ENCODE peak calls at places on chromosomes 4 and X, in four cellular contexts. Y is SW480; I is HCEC 1CT; W is activated T-helper 1 cell treated with anti-CD3 and anti-CD28 coated beads, Interleukin-2, amount 50 U/mL, for 16 hours. K is an unnamed sample.

GRCh38 chr4:94126669-94127068 is 81.0 kb upstream of the SMARCAD1 start:
- DNase-seq in I (no peak), W (no peak), Y (no peak), K (no peak)

GRCh38 chr4:14668296-14668695 is 334.0 kb upstream of the CPEB2 start:
- DNase-seq in W (no peak), Y (no peak), I (no peak), K (no peak)

GRCh38 chrX:120450163-120450562 is 18.9 kb downstream of the LAMP2 start:
- DNase-seq in I (no peak), W (no peak), Y (no peak), K (no peak)

GRCh38 chr4:129094347-129094746 is 1.0 kb upstream of the SCLT1 start:
- DNase-seq in W (no peak), I (no peak), Y (no peak), K (no peak)

GRCh38 chr4:145909773-145910172 is 28.9 kb downstream of the ZNF827 start:
- DNase-seq in Y (no peak), W (no peak), I (no peak), K (no peak)

GRCh38 chr4:125013891-125014290 is 300.9 kb upstream of the FAT4 start:
- DNase-seq in W (no peak), I (no peak), Y (no peak), K (no peak)

GRCh38 chr4:137749466-137749865 is 217.2 kb upstream of the PCDH18 start:
- DNase-seq in I (peak), W (no peak), Y (no peak), K (no peak)

GRCh38 chr4:58301384-58301783 is 1191.2 kb upstream of the IGFBP7 start:
- DNase-seq in W (no peak), I (no peak), Y (no peak), K (peak)

GRCh38 chr4:4772534-4772933 is 86.9 kb upstream of the MSX1 start:
- DNase-seq in W (no peak), I (no peak), Y (no peak), K (no peak)

GRCh38 chrX:82218361-82218760 is 1016.5 kb downstream of the SH3BGRL start:
- DNase-seq in W (no peak), I (peak), Y (peak), K (no peak)

GRCh38 chr4:171880136-171880535 is 66.9 kb downstream of the GALNTL6 start:
- DNase-seq in W (no peak), I (peak), Y (no peak), K (peak)

GRCh38 chr4:78510681-78511080 is 40.9 kb upstream of the ANXA3 start:
- DNase-seq in W (no peak), Y (no peak), I (no peak), K (no peak)

GRCh38 chr4:6062133-6062532 is 43.9 kb upstream of the C4orf50 start:
- DNase-seq in Y (no peak), I (no peak), W (no peak), K (no peak)

GRCh38 chr4:152937535-152938236 is 1.6 kb downstream of the FHDC1 start:
- DNase-seq in I (peak), Y (peak), W (no peak), K (no peak)